ENCODE peak calls at places on chromosomes 13 and 19, in five cellular contexts. T, X, G, N and Q are unnamed samples.

GRCh38 chr13:102599451-102600012 is 2.7 kb downstream of the TPP2 start:
- DNase-seq in T (no peak), N (no peak), G (no peak), X (no peak), Q (no peak)

GRCh38 chr19:1608414-1609391 is 3.4 kb upstream of the UQCR11 start:
- DNase-seq in X (no peak), T (no peak), G (no peak), N (peak; percentile 58), Q (no peak)

GRCh38 chr19:15025237-15025636 is 24.0 kb upstream of the CASP14 start:
- DNase-seq in X (no peak), N (peak; percentile 53), G (no peak), T (no peak), Q (no peak)

GRCh38 chr19:44876930-44877530 is 14.0 kb upstream of the TOMM40 start:
- DNase-seq in N (no peak), X (no peak), T (no peak), G (no peak), Q (no peak)

GRCh38 chr13:49754146-49754545 is 38.3 kb downstream of the KPNA3 start:
- DNase-seq in N (no peak), G (no peak), T (no peak), X (no peak), Q (no peak)

GRCh38 chr19:7681336-7682174 is 922 bp downstream of the TRAPPC5 start:
- DNase-seq in N (peak; percentile 75), X (peak; percentile 59), G (peak; percentile 80), T (peak; percentile 82), Q (peak; percentile 70)

GRCh38 chr19:1001538-1002166 is 1.4 kb downstream of the GRIN3B start:
- DNase-seq in X (no peak), T (peak; percentile 65), G (no peak), N (peak; percentile 41), Q (peak; percentile 37)

GRCh38 chr19:14775855-14776254 is 2.5 kb downstream of the ADGRE2 start:
- DNase-seq in X (no peak), G (peak; percentile 39), N (no peak), T (peak; percentile 17), Q (no peak)

GRCh38 chr13:85729296-85729695 is 69.9 kb downstream of the SLITRK6 start:
- DNase-seq in G (no peak), N (peak; percentile 48), T (no peak), X (no peak), Q (no peak)

GRCh38 chr13:73522937-73523336 is 464.1 kb downstream of the KLF5 start:
- DNase-seq in T (no peak), N (no peak), X (no peak), G (no peak), Q (no peak)

GRCh38 chr19:10270616-10271394 is at the start of gene ICAM1:
- DNase-seq in T (peak; percentile 88), X (no peak), N (peak; percentile 70), G (peak; percentile 79), Q (peak; percentile 68)

GRCh38 chr19:47094557-47095517 is 18.7 kb downstream of the ZC3H4 start:
- DNase-seq in X (no peak), N (no peak), G (no peak), T (peak; percentile 66), Q (no peak)

GRCh38 chr13:75770164-75771145 is 134.3 kb downstream of the LMO7 start:
- DNase-seq in N (no peak), X (no peak), G (no peak), T (no peak), Q (no peak)

GRCh38 chr13:24050292-24050711 is 110.2 kb upstream of the SPATA13 start:
- DNase-seq in T (no peak), G (peak; percentile 70), X (no peak), N (peak; percentile 84), Q (no peak)

GRCh38 chr19:55181740-55182139 is 1.7 kb upstream of the SYT5 start:
- DNase-seq in X (no peak), G (no peak), N (no peak), T (no peak), Q (no peak)

GRCh38 chr13:94112227-94112626 is 367.3 kb downstream of the DCT start:
- DNase-seq in X (no peak), G (no peak), T (no peak), N (peak; percentile 73), Q (no peak)

GRCh38 chr19:36489920-36490415 is 607 bp upstream of the ZNF566 start:
- DNase-seq in N (peak; percentile 82), G (no peak), X (no peak), T (peak; percentile 83), Q (peak; percentile 68)

GRCh38 chr19:34962281-34962944 is 1.6 kb downstream of the ZNF792 start:
- DNase-seq in X (no peak), T (no peak), N (peak; percentile 70), G (no peak), Q (peak; percentile 6)

GRCh38 chr13:27955192-27955591 is 13.9 kb downstream of the CDX2 start:
- DNase-seq in G (no peak), T (no peak), X (no peak), N (no peak), Q (no peak)

GRCh38 chr13:42355118-42355840 is 83.3 kb downstream of the AKAP11 start:
- DNase-seq in X (no peak), G (no peak), T (no peak), N (no peak), Q (no peak)

GRCh38 chr13:36914648-36915047 is 5.4 kb downstream of the SMAD9 start:
- DNase-seq in T (no peak), G (no peak), N (no peak), X (no peak), Q (no peak)

GRCh38 chr13:23081246-23081645 is 99.5 kb upstream of the SGCG start:
- DNase-seq in N (no peak), X (no peak), G (no peak), T (no peak), Q (no peak)

GRCh38 chr13:44158741-44159632 is 214.6 kb upstream of the SERP2 start:
- DNase-seq in N (no peak), T (no peak), G (no peak), X (no peak), Q (no peak)
- H3K4me1 ChIP-seq in N (peaks cover 34% of the 10 kb centered on the region), T (peaks cover 16% of the 10 kb centered on the region), G (no peaks in the 10 kb centered on the region), X (no peaks in the 10 kb centered on the region), Q (no peaks in the 10 kb centered on the region)

DNA sequence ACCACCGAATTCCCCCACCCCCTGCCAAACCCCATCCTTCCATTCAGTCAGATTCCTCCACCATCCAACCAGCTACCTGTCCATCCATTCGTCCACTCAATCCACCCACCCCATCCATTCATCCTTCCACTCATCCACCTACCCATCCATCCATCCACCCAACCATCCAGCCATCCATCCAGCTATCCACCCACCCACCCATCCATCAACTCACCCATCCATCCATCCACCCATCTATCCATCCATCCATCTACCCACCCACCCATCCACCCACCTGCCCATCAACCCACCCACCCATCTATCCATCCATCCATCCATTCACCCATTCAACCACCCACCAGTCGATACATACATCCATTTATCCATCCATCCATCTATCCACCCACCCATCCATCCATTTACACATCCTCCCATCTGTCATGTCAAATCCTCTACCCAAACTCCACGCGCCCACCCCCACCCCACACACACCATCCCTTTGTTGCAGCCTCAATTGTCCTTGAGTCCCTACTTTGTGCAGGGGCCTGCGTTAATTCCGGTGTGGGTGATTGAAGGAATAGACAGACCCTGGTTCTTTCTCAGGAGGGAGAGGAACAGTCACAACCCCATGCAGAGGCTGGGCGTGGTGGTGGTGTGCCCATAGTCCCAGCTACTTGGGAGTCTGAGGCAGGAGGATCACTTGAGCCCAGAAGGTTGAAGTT is 5.3 kb upstream of the SLC5A5 start:
- DNase-seq in N (no peak), T (no peak), G (no peak), X (no peak), Q (no peak)
- H3K27me3 ChIP-seq in N (peaks cover 3% of the 10 kb centered on the region), T (peaks cover 22% of the 10 kb centered on the region), G (no peaks in the 10 kb centered on the region), X (no peaks in the 10 kb centered on the region), Q (no peaks in the 10 kb centered on the region)

GRCh38 chr19:6274756-6275155 is 5.0 kb downstream of the MLLT1 start:
- DNase-seq in T (no peak), G (no peak), X (no peak), N (no peak), Q (no peak)
- H3K4me1 ChIP-seq in T (peaks cover 76% of the 10 kb centered on the region), G (peaks cover 30% of the 10 kb centered on the region), X (peaks cover 13% of the 10 kb centered on the region), N (peaks cover 72% of the 10 kb centered on the region), Q (peaks cover 9% of the 10 kb centered on the region)

DNA sequence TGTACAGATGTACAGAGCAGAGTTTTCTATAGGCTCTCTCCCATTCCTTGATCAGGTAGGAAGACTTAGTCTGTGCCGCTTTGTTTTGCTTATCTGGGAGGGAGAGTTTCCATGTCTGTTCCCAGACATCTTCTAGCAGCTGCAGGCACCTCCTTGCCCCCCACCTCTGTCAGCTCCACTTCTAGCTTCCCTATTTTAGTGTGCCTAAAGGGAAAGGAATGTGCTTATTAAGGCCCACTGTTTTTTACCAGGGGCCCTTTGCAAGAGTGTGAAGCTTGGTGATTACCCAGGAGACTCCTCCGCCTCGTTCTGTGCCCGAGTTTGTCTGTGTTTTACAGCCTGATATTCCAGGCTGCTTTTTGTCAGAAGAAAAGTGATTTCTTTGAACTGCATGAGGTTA is 1984.4 kb downstream of the OLFM4 start:
- DNase-seq in N (no peak), X (no peak), T (no peak), G (no peak), Q (no peak)
- H3K27me3 ChIP-seq in N (no peaks in the 10 kb centered on the region), X (no peaks in the 10 kb centered on the region), T (no peaks in the 10 kb centered on the region), G (no peaks in the 10 kb centered on the region), Q (no peaks in the 10 kb centered on the region)

GRCh38 chr13:113907637-113908617 is 44.1 kb upstream of the GAS6 start:
- DNase-seq in X (no peak), G (peak; percentile 34), T (peak; percentile 36), N (no peak), Q (no peak)

GRCh38 chr13:113906566-113906965 is 42.7 kb upstream of the GAS6 start:
- DNase-seq in G (peak; percentile 41), T (no peak), N (no peak), X (no peak), Q (no peak)

GRCh38 chr13:113904411-113904810 is 40.5 kb upstream of the GAS6 start:
- DNase-seq in X (no peak), N (peak; percentile 37), T (peak; percentile 42), G (peak; percentile 42), Q (no peak)

GRCh38 chr13:113905018-113905417 is 41.1 kb upstream of the GAS6 start:
- DNase-seq in G (peak; percentile 34), N (no peak), T (no peak), X (no peak), Q (no peak)

GRCh38 chr13:113905942-113906341 is 42.1 kb upstream of the GAS6 start:
- DNase-seq in X (no peak), T (no peak), G (no peak), N (no peak), Q (no peak)
- H3K4me1 ChIP-seq in X (no peaks in the 10 kb centered on the region), T (peaks cover 9% of the 10 kb centered on the region), G (no peaks in the 10 kb centered on the region), N (no peaks in the 10 kb centered on the region), Q (peaks cover 4% of the 10 kb centered on the region)

GRCh38 chr19:29525901-29526729 is at the start of gene VSTM2B:
- DNase-seq in N (no peak), T (no peak), X (no peak), G (no peak), Q (no peak)
- H3K27me3 ChIP-seq in N (peaks cover 38% of the 10 kb centered on the region), T (peaks cover 88% of the 10 kb centered on the region), X (peaks cover 16% of the 10 kb centered on the region), G (peaks cover 3% of the 10 kb centered on the region), Q (peaks cover 28% of the 10 kb centered on the region)

GRCh38 chr19:29675120-29675649 is 9.9 kb downstream of the PLEKHF1 start:
- DNase-seq in X (no peak), N (no peak), G (peak; percentile 19), T (no peak), Q (no peak)
- H3K4me1 ChIP-seq in X (peaks cover 8% of the 10 kb centered on the region), N (peaks cover 10% of the 10 kb centered on the region), G (peaks cover 24% of the 10 kb centered on the region), T (no peaks in the 10 kb centered on the region), Q (peaks cover 90% of the 10 kb centered on the region)